ENCODE peak calls at places on chromosome 14, in ten cellular contexts. Y is body of pancreas, X is IMR-90, E is stomach, G is GM12878, U is A549, V is thyroid gland, C is spleen, W is tibial nerve, T is gastrocnemius medialis. D is an unnamed sample.

GRCh38 chr14:95071649-95072256 is 85.6 kb downstream of the DICER1 start:
- DNase-seq in Y (no peak), X (no peak), E (no peak), G (no peak), U (no peak), V (no peak), C (no peak), W (no peak), T (no peak), D (no peak)

GRCh38 chr14:73264896-73265720 is 27.8 kb downstream of the PAPLN start:
- DNase-seq in Y (no peak), X (no peak), E (no peak), G (no peak), U (no peak), V (no peak), C (no peak), W (no peak), T (no peak), D (no peak)

GRCh38 chr14:97706814-97707213 is 909.6 kb downstream of the VRK1 start:
- DNase-seq in Y (no peak), X (no peak), E (no peak), G (no peak), U (no peak), V (no peak), C (no peak), W (no peak), T (no peak), D (no peak)

GRCh38 chr14:55448146-55448614 is 7.8 kb upstream of the TBPL2 start:
- DNase-seq in Y (no peak), X (peak; percentile 97), E (peak; percentile 35), G (no peak), U (peak; percentile 79), V (no peak), C (no peak), W (no peak), T (no peak), D (peak; percentile 96)

GRCh38 chr14:26596722-26597030 is 1.2 kb downstream of the NOVA1 start:
- DNase-seq in Y (peak; percentile 11), X (peak; percentile 1), E (no peak), G (no peak), U (no peak), V (peak; percentile 10), C (no peak), W (no peak), T (no peak), D (peak; percentile 28)

GRCh38 chr14:94334837-94335236 is 11.7 kb upstream of the SERPINA6 start:
- DNase-seq in Y (no peak), X (no peak), E (no peak), G (no peak), U (no peak), V (no peak), C (no peak), W (no peak), T (no peak), D (no peak)

GRCh38 chr14:26276757-26277156 is 321.1 kb downstream of the NOVA1 start:
- DNase-seq in Y (no peak), X (no peak), E (no peak), G (no peak), U (no peak), V (no peak), C (no peak), W (no peak), T (no peak), D (peak; percentile 31)

GRCh38 chr14:82641050-82641540 is 1107.4 kb upstream of the SEL1L start:
- DNase-seq in Y (no peak), X (no peak), E (no peak), G (no peak), U (no peak), V (no peak), C (no peak), W (no peak), T (no peak), D (no peak)

GRCh38 chr14:82879949-82880535 is 1346.4 kb upstream of the SEL1L start:
- DNase-seq in Y (no peak), X (no peak), E (no peak), G (no peak), U (no peak), V (no peak), C (no peak), W (no peak), T (no peak), D (no peak)

GRCh38 chr14:95876769-95877490 is at the start of gene TUNAR:
- DNase-seq in Y (no peak), X (no peak), E (no peak), G (no peak), U (no peak), V (peak; percentile 22), C (no peak), W (no peak), T (no peak), D (no peak)

GRCh38 chr14:28756896-28757570 is 9.6 kb upstream of the FOXG1 start:
- DNase-seq in Y (no peak), X (peak; percentile 54), E (no peak), G (no peak), U (peak; percentile 42), V (no peak), C (no peak), W (no peak), T (no peak), D (peak; percentile 34)

GRCh38 chr14:97408937-97409860 is 612.0 kb downstream of the VRK1 start:
- DNase-seq in Y (no peak), X (no peak), E (no peak), G (peak; percentile 27), U (no peak), V (no peak), C (no peak), W (no peak), T (no peak), D (no peak)

GRCh38 chr14:33294419-33294818 is 355.7 kb downstream of the NPAS3 start:
- DNase-seq in Y (no peak), X (no peak), E (no peak), G (no peak), U (no peak), V (no peak), C (no peak), W (no peak), T (no peak), D (no peak)

GRCh38 chr14:68977741-68978549 is 1.2 kb downstream of the ACTN1 start:
- DNase-seq in Y (peak; percentile 57), X (peak; percentile 95), E (peak; percentile 44), G (no peak), U (peak; percentile 67), V (peak; percentile 65), C (peak; percentile 91), W (peak; percentile 39), T (peak; percentile 27), D (peak; percentile 78)
- TF ChIP-seq POLR2A in Y (peak; percentile 17), X (peak; percentile 93), E (no peak), G (peak; percentile 23), U (peak; percentile 54), V (peak; percentile 41), C (no peak), W (peak; percentile 32), T (peak; percentile 26), D (peak; percentile 84)

GRCh38 chr14:23069413-23069806 is 12.1 kb upstream of the CDH24 start:
- DNase-seq in Y (no peak), X (no peak), E (no peak), G (no peak), U (no peak), V (no peak), C (no peak), W (no peak), T (no peak), D (no peak)

GRCh38 chr14:23068792-23069412 is 11.6 kb upstream of the CDH24 start:
- DNase-seq in Y (peak; percentile 87), X (peak; percentile 93), E (peak; percentile 84), G (peak; percentile 67), U (peak; percentile 95), V (peak; percentile 78), C (no peak), W (peak; percentile 53), T (peak; percentile 82), D (peak; percentile 97)

GRCh38 chr14:23071244-23071974 is 14.1 kb upstream of the CDH24 start:
- DNase-seq in Y (peak; percentile 83), X (peak; percentile 94), E (peak; percentile 82), G (peak; percentile 45), U (peak; percentile 96), V (peak; percentile 89), C (peak; percentile 92), W (peak; percentile 65), T (peak; percentile 90), D (peak; percentile 93)

GRCh38 chr14:23071975-23072539 is 14.7 kb upstream of the CDH24 start:
- DNase-seq in Y (no peak), X (no peak), E (no peak), G (no peak), U (no peak), V (peak; percentile 28), C (no peak), W (no peak), T (no peak), D (no peak)

GRCh38 chr14:23070262-23071129 is 13.2 kb upstream of the CDH24 start:
- DNase-seq in Y (no peak), X (no peak), E (no peak), G (no peak), U (no peak), V (no peak), C (no peak), W (no peak), T (no peak), D (no peak)
- H3K4me3 ChIP-seq in Y (no peak overlapping the region), X (peak overlapping the region; percentile 55), E (peak overlapping the region; percentile 68), G (peak overlapping the region; percentile 80), U (peak overlapping the region; percentile 69), V (no peak overlapping the region), C (peak overlapping the region; percentile 53), W (peak overlapping the region; percentile 68), T (peak overlapping the region; percentile 81), D (peak overlapping the region; percentile 88)

GRCh38 chr14:101780390-101780789 is 18.9 kb downstream of the PPP2R5C start:
- DNase-seq in Y (no peak), X (no peak), E (no peak), G (no peak), U (no peak), V (peak; percentile 31), C (no peak), W (no peak), T (no peak), D (no peak)

GRCh38 chr14:101781240-101782061 is 19.9 kb downstream of the PPP2R5C start:
- DNase-seq in Y (peak; percentile 36), X (no peak), E (no peak), G (no peak), U (no peak), V (peak; percentile 14), C (no peak), W (no peak), T (no peak), D (no peak)

GRCh38 chr14:101784631-101785030 is 23.1 kb downstream of the PPP2R5C start:
- DNase-seq in Y (no peak), X (no peak), E (no peak), G (no peak), U (no peak), V (no peak), C (no peak), W (no peak), T (no peak), D (no peak)

GRCh38 chr14:101783260-101784016 is 21.9 kb downstream of the PPP2R5C start:
- DNase-seq in Y (no peak), X (no peak), E (no peak), G (no peak), U (no peak), V (no peak), C (no peak), W (no peak), T (no peak), D (no peak)

GRCh38 chr14:101780887-101781239 is 19.4 kb downstream of the PPP2R5C start:
- DNase-seq in Y (no peak), X (no peak), E (no peak), G (no peak), U (no peak), V (peak; percentile 39), C (no peak), W (no peak), T (no peak), D (no peak)
- H3K4me1 ChIP-seq in Y (peaks cover 8% of the 10 kb centered on the region), X (peaks cover 2% of the 10 kb centered on the region), E (peaks cover 12% of the 10 kb centered on the region), G (peaks cover 7% of the 10 kb centered on the region), U (no peaks in the 10 kb centered on the region), V (peaks cover 16% of the 10 kb centered on the region), C (peaks cover 35% of the 10 kb centered on the region), W (peaks cover 11% of the 10 kb centered on the region), T (peaks cover 21% of the 10 kb centered on the region), D (no peaks in the 10 kb centered on the region)

GRCh38 chr14:103629503-103630121 is 601 bp downstream of the KLC1 start:
- DNase-seq in Y (peak; percentile 44), X (no peak), E (peak; percentile 55), G (no peak), U (peak; percentile 43), V (peak; percentile 53), C (peak; percentile 93), W (no peak), T (peak; percentile 47), D (no peak)
- TF ChIP-seq POLR2A in Y (no peak), X (no peak), E (no peak), G (no peak), U (no peak), V (peak; percentile 10), C (no peak), W (peak; percentile 36), T (no peak), D (no peak)